ENCODE peak calls at places on chromosomes 13 and 19, in nine cellular contexts. One of them, this sample, is unnamed.

GRCh38 chr13:22726721-22727120 is 454.1 kb upstream of the SGCG start:
- DNase-seq in left cardiac atrium: no peak
- DNase-seq in GM12892: no peak
- DNase-seq in HEK293T: no peak
- DNase-seq in H54: no peak
- DNase-seq in effector memory CD4-positive, alpha-beta T cell: no peak
- DNase-seq in stimulated activated CD4-positive, alpha-beta T cell treated with anti-CD3 and anti-CD28 coated beads, Interleukin-4, amount 100 ng/mL, for 4 hours: no peak
- DNase-seq in psoas muscle: no peak
- DNase-seq in NCI-H1694 treated with DMSO at 0.1 percent for 48 hours: no peak
- DNase-seq in this sample: no peak

GRCh38 chr19:42277821-42278809 is 9.1 kb downstream of the CIC start:
- DNase-seq in left cardiac atrium: no peak
- DNase-seq in GM12892: no peak
- DNase-seq in HEK293T: no peak
- DNase-seq in H54: peak
- DNase-seq in effector memory CD4-positive, alpha-beta T cell: no peak
- DNase-seq in stimulated activated CD4-positive, alpha-beta T cell treated with anti-CD3 and anti-CD28 coated beads, Interleukin-4, amount 100 ng/mL, for 4 hours: no peak
- DNase-seq in psoas muscle: no peak
- DNase-seq in NCI-H1694 treated with DMSO at 0.1 percent for 48 hours: peak
- DNase-seq in this sample: no peak

GRCh38 chr19:461664-462551 is 1.1 kb upstream of the SHC2 start:
- DNase-seq in left cardiac atrium: no peak
- DNase-seq in GM12892: no peak
- DNase-seq in HEK293T: peak
- DNase-seq in H54: no peak
- DNase-seq in effector memory CD4-positive, alpha-beta T cell: no peak
- DNase-seq in stimulated activated CD4-positive, alpha-beta T cell treated with anti-CD3 and anti-CD28 coated beads, Interleukin-4, amount 100 ng/mL, for 4 hours: no peak
- DNase-seq in psoas muscle: no peak
- DNase-seq in NCI-H1694 treated with DMSO at 0.1 percent for 48 hours: no peak
- DNase-seq in this sample: no peak

GRCh38 chr19:15813916-15814315 is 1.5 kb downstream of the OR10H1 start:
- DNase-seq in left cardiac atrium: no peak
- DNase-seq in GM12892: no peak
- DNase-seq in HEK293T: no peak
- DNase-seq in H54: no peak
- DNase-seq in effector memory CD4-positive, alpha-beta T cell: no peak
- DNase-seq in stimulated activated CD4-positive, alpha-beta T cell treated with anti-CD3 and anti-CD28 coated beads, Interleukin-4, amount 100 ng/mL, for 4 hours: no peak
- DNase-seq in psoas muscle: no peak
- DNase-seq in NCI-H1694 treated with DMSO at 0.1 percent for 48 hours: no peak
- DNase-seq in this sample: no peak

GRCh38 chr13:80133631-80134083 is 207.3 kb downstream of the SPRY2 start:
- DNase-seq in left cardiac atrium: no peak
- DNase-seq in GM12892: no peak
- DNase-seq in HEK293T: no peak
- DNase-seq in H54: no peak
- DNase-seq in effector memory CD4-positive, alpha-beta T cell: no peak
- DNase-seq in stimulated activated CD4-positive, alpha-beta T cell treated with anti-CD3 and anti-CD28 coated beads, Interleukin-4, amount 100 ng/mL, for 4 hours: no peak
- DNase-seq in psoas muscle: no peak
- DNase-seq in NCI-H1694 treated with DMSO at 0.1 percent for 48 hours: no peak
- DNase-seq in this sample: no peak

GRCh38 chr19:52170304-52170703 is 1.1 kb downstream of the ZNF836 start:
- DNase-seq in left cardiac atrium: no peak
- DNase-seq in GM12892: no peak
- DNase-seq in HEK293T: no peak
- DNase-seq in H54: no peak
- DNase-seq in effector memory CD4-positive, alpha-beta T cell: no peak
- DNase-seq in stimulated activated CD4-positive, alpha-beta T cell treated with anti-CD3 and anti-CD28 coated beads, Interleukin-4, amount 100 ng/mL, for 4 hours: no peak
- DNase-seq in psoas muscle: no peak
- DNase-seq in NCI-H1694 treated with DMSO at 0.1 percent for 48 hours: no peak
- DNase-seq in this sample: no peak

GRCh38 chr13:109157275-109157674 is 527.9 kb downstream of the MYO16 start:
- DNase-seq in left cardiac atrium: no peak
- DNase-seq in GM12892: no peak
- DNase-seq in HEK293T: no peak
- DNase-seq in H54: no peak
- DNase-seq in effector memory CD4-positive, alpha-beta T cell: no peak
- DNase-seq in stimulated activated CD4-positive, alpha-beta T cell treated with anti-CD3 and anti-CD28 coated beads, Interleukin-4, amount 100 ng/mL, for 4 hours: no peak
- DNase-seq in psoas muscle: no peak
- DNase-seq in NCI-H1694 treated with DMSO at 0.1 percent for 48 hours: no peak
- DNase-seq in this sample: no peak

GRCh38 chr19:792361-792885 is 4.8 kb upstream of the PTBP1 start:
- DNase-seq in left cardiac atrium: no peak
- DNase-seq in GM12892: no peak
- DNase-seq in HEK293T: no peak
- DNase-seq in H54: no peak
- DNase-seq in effector memory CD4-positive, alpha-beta T cell: no peak
- DNase-seq in stimulated activated CD4-positive, alpha-beta T cell treated with anti-CD3 and anti-CD28 coated beads, Interleukin-4, amount 100 ng/mL, for 4 hours: no peak
- DNase-seq in psoas muscle: no peak
- DNase-seq in NCI-H1694 treated with DMSO at 0.1 percent for 48 hours: no peak
- DNase-seq in this sample: no peak

GRCh38 chr19:45276284-45276687 is 25.2 kb downstream of the MARK4 start:
- DNase-seq in left cardiac atrium: no peak
- DNase-seq in GM12892: no peak
- DNase-seq in HEK293T: no peak
- DNase-seq in H54: no peak
- DNase-seq in effector memory CD4-positive, alpha-beta T cell: no peak
- DNase-seq in stimulated activated CD4-positive, alpha-beta T cell treated with anti-CD3 and anti-CD28 coated beads, Interleukin-4, amount 100 ng/mL, for 4 hours: no peak
- DNase-seq in psoas muscle: no peak
- DNase-seq in NCI-H1694 treated with DMSO at 0.1 percent for 48 hours: peak
- DNase-seq in this sample: no peak

GRCh38 chr13:47463726-47464125 is 537.3 kb downstream of the SUCLA2 start:
- DNase-seq in left cardiac atrium: no peak
- DNase-seq in GM12892: no peak
- DNase-seq in HEK293T: no peak
- DNase-seq in H54: no peak
- DNase-seq in effector memory CD4-positive, alpha-beta T cell: no peak
- DNase-seq in stimulated activated CD4-positive, alpha-beta T cell treated with anti-CD3 and anti-CD28 coated beads, Interleukin-4, amount 100 ng/mL, for 4 hours: no peak
- DNase-seq in psoas muscle: no peak
- DNase-seq in NCI-H1694 treated with DMSO at 0.1 percent for 48 hours: no peak
- DNase-seq in this sample: no peak

GRCh38 chr19:6971366-6971765 is 49.9 kb downstream of the MBD3L2B start:
- DNase-seq in left cardiac atrium: no peak
- DNase-seq in GM12892: no peak
- DNase-seq in HEK293T: no peak
- DNase-seq in H54: peak
- DNase-seq in effector memory CD4-positive, alpha-beta T cell: no peak
- DNase-seq in stimulated activated CD4-positive, alpha-beta T cell treated with anti-CD3 and anti-CD28 coated beads, Interleukin-4, amount 100 ng/mL, for 4 hours: no peak
- DNase-seq in psoas muscle: no peak
- DNase-seq in NCI-H1694 treated with DMSO at 0.1 percent for 48 hours: no peak
- DNase-seq in this sample: no peak

GRCh38 chr19:3095375-3096191 is 1.4 kb downstream of the GNA11 start:
- DNase-seq in left cardiac atrium: no peak
- DNase-seq in GM12892: no peak
- DNase-seq in HEK293T: peak
- DNase-seq in H54: no peak
- DNase-seq in effector memory CD4-positive, alpha-beta T cell: peak
- DNase-seq in stimulated activated CD4-positive, alpha-beta T cell treated with anti-CD3 and anti-CD28 coated beads, Interleukin-4, amount 100 ng/mL, for 4 hours: peak
- DNase-seq in psoas muscle: no peak
- DNase-seq in NCI-H1694 treated with DMSO at 0.1 percent for 48 hours: no peak
- DNase-seq in this sample: no peak

GRCh38 chr13:31328549-31329229 is 128.9 kb downstream of the B3GLCT start:
- DNase-seq in left cardiac atrium: no peak
- DNase-seq in GM12892: no peak
- DNase-seq in HEK293T: peak
- DNase-seq in H54: no peak
- DNase-seq in effector memory CD4-positive, alpha-beta T cell: no peak
- DNase-seq in stimulated activated CD4-positive, alpha-beta T cell treated with anti-CD3 and anti-CD28 coated beads, Interleukin-4, amount 100 ng/mL, for 4 hours: no peak
- DNase-seq in psoas muscle: no peak
- DNase-seq in NCI-H1694 treated with DMSO at 0.1 percent for 48 hours: no peak
- DNase-seq in this sample: no peak

GRCh38 chr13:32783067-32783466 is 196.8 kb downstream of the PDS5B start:
- DNase-seq in left cardiac atrium: no peak
- DNase-seq in GM12892: no peak
- DNase-seq in HEK293T: no peak
- DNase-seq in H54: no peak
- DNase-seq in effector memory CD4-positive, alpha-beta T cell: no peak
- DNase-seq in stimulated activated CD4-positive, alpha-beta T cell treated with anti-CD3 and anti-CD28 coated beads, Interleukin-4, amount 100 ng/mL, for 4 hours: no peak
- DNase-seq in psoas muscle: no peak
- DNase-seq in NCI-H1694 treated with DMSO at 0.1 percent for 48 hours: no peak
- DNase-seq in this sample: no peak

GRCh38 chr13:41403983-41404382 is 53.4 kb upstream of the RGCC start:
- DNase-seq in left cardiac atrium: no peak
- DNase-seq in GM12892: no peak
- DNase-seq in HEK293T: no peak
- DNase-seq in H54: no peak
- DNase-seq in effector memory CD4-positive, alpha-beta T cell: no peak
- DNase-seq in stimulated activated CD4-positive, alpha-beta T cell treated with anti-CD3 and anti-CD28 coated beads, Interleukin-4, amount 100 ng/mL, for 4 hours: no peak
- DNase-seq in psoas muscle: no peak
- DNase-seq in NCI-H1694 treated with DMSO at 0.1 percent for 48 hours: no peak
- DNase-seq in this sample: no peak

This sample was measured in GM19239.